ENCODE peak calls at places on chromosome 4, in four cellular contexts. One of them, this sample, is unnamed.

GRCh38 chr4:74624351-74625151 is 169.8 kb downstream of the BTC start:
- DNase-seq in GM23248: peak
- DNase-seq in effector CD4-positive, alpha-beta T cell: no peak
- DNase-seq in iPS DF 6.9: no peak
- DNase-seq in this sample: no peak

GRCh38 chr4:6498511-6499240 is 26.3 kb upstream of the PPP2R2C start:
- DNase-seq in iPS DF 6.9: no peak
- DNase-seq in GM23248: no peak
- DNase-seq in effector CD4-positive, alpha-beta T cell: no peak
- DNase-seq in this sample: no peak

GRCh38 chr4:112858751-112859150 is 190.7 kb upstream of the ANK2 start:
- DNase-seq in iPS DF 6.9: no peak
- DNase-seq in effector CD4-positive, alpha-beta T cell: no peak
- DNase-seq in GM23248: no peak
- DNase-seq in this sample: no peak

GRCh38 chr4:96986800-96987199 is 1146.9 kb downstream of the PDHA2 start:
- DNase-seq in effector CD4-positive, alpha-beta T cell: no peak
- DNase-seq in iPS DF 6.9: no peak
- DNase-seq in GM23248: no peak
- DNase-seq in this sample: no peak

GRCh38 chr4:165779950-165780670 is 92.9 kb upstream of the TLL1 start:
- DNase-seq in GM23248: no peak
- DNase-seq in effector CD4-positive, alpha-beta T cell: no peak
- DNase-seq in iPS DF 6.9: no peak
- DNase-seq in this sample: no peak

GRCh38 chr4:118288097-118288496 is 64.7 kb downstream of the PRSS12 start:
- DNase-seq in iPS DF 6.9: no peak
- DNase-seq in effector CD4-positive, alpha-beta T cell: no peak
- DNase-seq in GM23248: peak
- DNase-seq in this sample: no peak

GRCh38 chr4:42458686-42459085 is 61.4 kb downstream of the SHISA3 start:
- DNase-seq in effector CD4-positive, alpha-beta T cell: no peak
- DNase-seq in iPS DF 6.9: no peak
- DNase-seq in GM23248: no peak
- DNase-seq in this sample: no peak

GRCh38 chr4:83320548-83320947 is 14.1 kb downstream of the HPSE start:
- DNase-seq in GM23248: peak
- DNase-seq in iPS DF 6.9: no peak
- DNase-seq in effector CD4-positive, alpha-beta T cell: no peak
- DNase-seq in this sample: no peak

This sample was measured in NCI-H774.